ENCODE peak calls at places on chromosomes 1 and 21, in four cellular contexts. J is H1, W is H9, T is neuronal stem cell. R is an unnamed sample.

GRCh38 chr1:116498789-116499628 is 71.8 kb downstream of the CD58 start:
- DNase-seq in W (peak), T (peak), J (peak), R (peak)

GRCh38 chr1:201361652-201362504 is 15.6 kb downstream of the TNNT2 start:
- DNase-seq in T (peak), J (peak), W (peak), R (peak)

GRCh38 chr1:221897312-221897711 is 155.4 kb upstream of the DUSP10 start:
- DNase-seq in T (no peak), W (no peak), J (no peak), R (peak)

GRCh38 chr1:29639741-29640427 is 403.6 kb downstream of the PTPRU start:
- DNase-seq in W (peak), J (no peak), T (no peak), R (peak)

GRCh38 chr1:25204797-25205441 is 27.4 kb downstream of the SYF2 start:
- DNase-seq in T (peak), J (no peak), W (no peak), R (peak)

GRCh38 chr1:210698661-210699060 is 370.0 kb downstream of the HHAT start:
- DNase-seq in T (no peak), W (no peak), J (no peak), R (no peak)

GRCh38 chr1:113142791-113143190 is 69.8 kb downstream of the LRIG2 start:
- DNase-seq in W (no peak), T (no peak), J (no peak), R (no peak)

GRCh38 chr1:85297538-85297854 is 21.1 kb upstream of the BCL10 start:
- DNase-seq in J (no peak), T (no peak), W (no peak), R (no peak)

GRCh38 chr1:2091611-2092604 is 41.7 kb downstream of the PRKCZ start:
- DNase-seq in J (no peak), W (peak), T (peak), R (no peak)

GRCh38 chr1:2088434-2088833 is 38.2 kb downstream of the PRKCZ start:
- DNase-seq in W (no peak), T (no peak), J (no peak), R (peak)

GRCh38 chr1:2089051-2089450 is 38.8 kb downstream of the PRKCZ start:
- DNase-seq in T (no peak), W (no peak), J (no peak), R (no peak)

GRCh38 chr1:2087766-2088165 is 37.6 kb downstream of the PRKCZ start:
- DNase-seq in W (no peak), T (no peak), J (no peak), R (no peak)

GRCh38 chr1:2090216-2090890 is 40.1 kb downstream of the PRKCZ start:
- DNase-seq in J (no peak), T (no peak), W (no peak), R (no peak)
- H3K14ac ChIP-seq in J (no peak), T (peak), W (no peak), R (no peak)

DNA sequence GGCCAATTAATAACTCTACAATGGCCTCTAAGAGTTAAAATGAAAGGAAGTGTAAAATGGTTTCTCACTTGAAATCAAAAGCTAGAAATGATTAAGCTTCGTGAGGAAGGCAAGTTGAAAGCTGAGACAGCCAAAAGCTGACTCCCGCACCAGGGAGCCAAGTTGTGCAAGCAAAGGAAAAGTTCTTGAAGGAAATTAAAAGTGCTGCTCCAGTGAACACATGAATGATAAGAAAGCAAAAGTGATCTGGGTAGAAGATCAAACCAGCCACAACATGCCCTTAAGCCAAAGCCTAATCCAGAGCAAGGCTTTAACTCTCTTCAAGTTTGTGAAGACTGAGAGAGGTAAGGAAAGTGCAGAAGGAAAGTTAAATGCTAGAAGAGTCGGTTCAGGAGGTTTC is 22.7 kb downstream of the CYYR1 start:
- DNase-seq in T (no peak), W (no peak), J (no peak), R (no peak)
- H3K9ac ChIP-seq in T (no peak), W (no peak), J (no peak), R (no peak)

GRCh38 chr1:185652348-185652747 is 81.8 kb upstream of the HMCN1 start:
- DNase-seq in T (no peak), W (no peak), J (no peak), R (no peak)

GRCh38 chr1:185646202-185646683 is 87.9 kb upstream of the HMCN1 start:
- DNase-seq in T (peak), J (peak), W (peak), R (peak)

GRCh38 chr1:185650602-185651230 is 83.5 kb upstream of the HMCN1 start:
- DNase-seq in J (no peak), T (no peak), W (no peak), R (no peak)

GRCh38 chr1:185645686-185646085 is 88.5 kb upstream of the HMCN1 start:
- DNase-seq in J (no peak), T (no peak), W (no peak), R (peak)

GRCh38 chr1:185648858-185649589 is 85.2 kb upstream of the HMCN1 start:
- DNase-seq in W (no peak), T (no peak), J (no peak), R (no peak)
- H3K14ac ChIP-seq in W (no peak), T (no peak), J (no peak), R (no peak)

GRCh38 chr1:230103341-230104173 is 36.5 kb downstream of the GALNT2 start:
- DNase-seq in T (no peak), W (no peak), J (no peak), R (peak)
- H3K9ac ChIP-seq in T (no peak), W (no peak), J (no peak), R (peak)